ENCODE peak calls at places on chromosomes 5 and 9, in nine cellular contexts. W is stimulated activated CD8-positive, alpha-beta memory T cell treated with anti-CD3 and anti-CD28 coated beads, Interleukin-12 subunit alpha, Interleukin-12 subunit beta, amount 100 ng/mL, for 1 hour; A is B cell; B is AG10803; O is fibroblast of pulmonary artery; N is SJSA1; I is CD8-positive, alpha-beta memory T cell; U is spleen; L is stimulated activated CD4-positive, alpha-beta T cell treated with anti-CD3 and anti-CD28 coated beads, Interleukin-12 subunit alpha, Interleukin-12 subunit beta, amount 100 ng/mL, for 4 hours. C is an unnamed sample.

GRCh38 chr5:64635056-64635686 is 55.1 kb upstream of the SHISAL2B start:
- DNase-seq in U (no peak), B (peak; percentile 24), L (no peak), A (peak; percentile 10), I (no peak), W (no peak), O (peak; percentile 68), N (no peak), C (no peak)

GRCh38 chr5:96896806-96897205 is 20.5 kb downstream of the ERAP2 start:
- DNase-seq in U (peak; percentile 86), O (no peak), N (no peak), A (peak; percentile 75), B (no peak), I (no peak), W (no peak), L (no peak), C (no peak)

GRCh38 chr5:167708449-167708848 is 583.0 kb upstream of the WWC1 start:
- DNase-seq in A (no peak), I (no peak), L (no peak), W (no peak), U (no peak), N (peak; percentile 54), O (no peak), B (peak; percentile 54), C (no peak)

GRCh38 chr5:91407204-91407603 is 24.1 kb upstream of the ARRDC3 start:
- DNase-seq in W (no peak), O (no peak), A (no peak), I (no peak), B (no peak), U (no peak), L (no peak), N (no peak), C (no peak)

GRCh38 chr9:121609845-121610637 is 41.4 kb upstream of the DAB2IP start:
- DNase-seq in L (no peak), U (no peak), A (no peak), O (peak; percentile 60), W (no peak), I (no peak), B (peak; percentile 45), N (no peak), C (no peak)

GRCh38 chr9:135220601-135221575 is 133.4 kb downstream of the OLFM1 start:
- DNase-seq in I (no peak), N (no peak), A (no peak), B (no peak), W (no peak), L (no peak), U (peak; percentile 66), O (no peak), C (peak; percentile 7)

GRCh38 chr5:6480133-6481051 is 31.7 kb downstream of the UBE2QL1 start:
- DNase-seq in A (no peak), I (no peak), W (no peak), B (no peak), U (no peak), O (no peak), L (no peak), N (no peak), C (no peak)

GRCh38 chr9:126985870-126986498 is 71.4 kb downstream of the RALGPS1 start:
- DNase-seq in L (peak; percentile 68), N (no peak), A (peak; percentile 62), W (peak; percentile 73), O (peak; percentile 85), I (peak; percentile 70), B (peak; percentile 58), U (peak; percentile 90), C (no peak)

GRCh38 chr5:142911170-142911569 is 141.0 kb downstream of the ARHGAP26 start:
- DNase-seq in W (no peak), N (no peak), U (no peak), L (no peak), A (no peak), O (no peak), I (no peak), B (no peak), C (no peak)

GRCh38 chr5:1555808-1556681 is 32.3 kb upstream of the LPCAT1 start:
- DNase-seq in W (no peak), U (no peak), B (no peak), A (peak; percentile 36), N (peak; percentile 43), I (no peak), O (no peak), L (no peak), C (no peak)

GRCh38 chr9:116057371-116057770 is 96.2 kb upstream of the PAPPA start:
- DNase-seq in N (no peak), B (no peak), L (no peak), A (no peak), I (no peak), W (no peak), U (no peak), O (no peak), C (no peak)

GRCh38 chr5:155471027-155471426 is 457.5 kb downstream of the KIF4B start:
- DNase-seq in N (no peak), A (no peak), I (no peak), L (no peak), U (no peak), B (no peak), O (no peak), W (no peak), C (no peak)

GRCh38 chr5:11985993-11986392 is 81.7 kb upstream of the CTNND2 start:
- DNase-seq in I (no peak), A (no peak), N (no peak), L (no peak), W (no peak), B (no peak), U (no peak), O (no peak), C (no peak)

C was measured in posterior cingulate gyrus.